ENCODE peak calls at places on chromosomes 1 and 21, in nine cellular contexts. Y is Calu3; H is NCI-H1436; A is NCI-H1105; M is stimulated activated CD8-positive, alpha-beta memory T cell treated with anti-CD3 and anti-CD28 coated beads, Interleukin-7, amount 100 ng/mL, for 1 hour; N is right atrium auricular region; O is LoVo; B is mesenchymal stem cell; G is T-cell. L is an unnamed sample.

GRCh38 chr1:92749024-92749634 is 35.8 kb downstream of the EVI5 start:
- DNase-seq in O (peak; percentile 56), M (no peak), B (peak; percentile 55), A (peak; percentile 42), Y (peak; percentile 50), H (peak; percentile 49), N (no peak), G (peak; percentile 2), L (peak; percentile 23)

GRCh38 chr1:229403573-229403972 is 30.3 kb downstream of the ACTA1 start:
- DNase-seq in B (no peak), A (no peak), Y (no peak), G (no peak), O (no peak), M (no peak), N (no peak), H (no peak), L (no peak)

GRCh38 chr1:153534933-153535663 is 693 bp downstream of the S100A6 start:
- DNase-seq in M (no peak), Y (peak; percentile 71), A (no peak), O (no peak), N (peak; percentile 85), H (no peak), B (peak; percentile 34), G (no peak), L (no peak)

GRCh38 chr1:236938745-236939144 is 65.5 kb downstream of the MT1HL1 start:
- DNase-seq in Y (no peak), B (no peak), H (no peak), O (no peak), G (no peak), A (no peak), N (no peak), M (no peak), L (no peak)

GRCh38 chr1:180190091-180190490 is 35.4 kb downstream of the QSOX1 start:
- DNase-seq in B (no peak), M (no peak), H (no peak), Y (no peak), A (no peak), N (no peak), G (no peak), O (no peak), L (no peak)

GRCh38 chr1:233885196-233886028 is 19.1 kb upstream of the SLC35F3 start:
- DNase-seq in G (no peak), M (no peak), N (no peak), A (no peak), H (no peak), Y (no peak), B (no peak), O (peak; percentile 5), L (no peak)

GRCh38 chr1:54253480-54253879 is 53.5 kb downstream of the MRPL37 start:
- DNase-seq in B (peak; percentile 97), A (no peak), N (no peak), H (no peak), G (no peak), M (no peak), Y (no peak), O (no peak), L (no peak)

GRCh38 chr1:208269338-208269666 is 25.1 kb upstream of the PLXNA2 start:
- DNase-seq in N (no peak), M (no peak), Y (no peak), O (no peak), B (no peak), A (no peak), G (no peak), H (no peak), L (no peak)

GRCh38 chr21:38413958-38414506 is 84.2 kb downstream of the ERG start:
- DNase-seq in G (no peak), N (no peak), O (no peak), H (no peak), B (peak; percentile 17), Y (no peak), A (no peak), M (no peak), L (no peak)

GRCh38 chr1:173476197-173476663 is 905 bp upstream of the PRDX6 start:
- DNase-seq in M (no peak), O (no peak), B (no peak), N (no peak), A (no peak), H (no peak), Y (no peak), G (no peak), L (peak; percentile 16)

GRCh38 chr1:56709995-56710394 is 64.9 kb downstream of the PRKAA2 start:
- DNase-seq in H (no peak), O (no peak), G (no peak), Y (no peak), A (no peak), B (no peak), M (no peak), N (no peak), L (no peak)

GRCh38 chr1:235331391-235331790 is 3.0 kb downstream of the GGPS1 start:
- DNase-seq in A (no peak), B (peak; percentile 41), H (no peak), O (no peak), Y (no peak), N (no peak), M (no peak), G (no peak), L (no peak)

GRCh38 chr1:237341391-237341790 is 299.4 kb downstream of the RYR2 start:
- DNase-seq in O (no peak), H (no peak), B (no peak), A (no peak), N (no peak), M (no peak), Y (no peak), G (no peak), L (no peak)